ENCODE peak calls at places on chromosome 10, in eight cellular contexts. X is upper lobe of left lung; R is stimulated activated CD4-positive, alpha-beta T cell treated with anti-CD3 and anti-CD28 coated beads, Interleukin-1b, Interleukin-23, amount 100 ng/mL, for 4 hours; T is DMS 273 treated with DMSO at 0.1 percent for 48 hours; C is esophagus squamous epithelium; V is NCI-H69; N is Calu3; H is MM.1S. K is an unnamed sample.
A peak's percentile ranks its signal among the peaks of the same experiment; 100 is the strongest.

GRCh38 chr10:11164806-11165590 is 147.3 kb downstream of the CELF2 start:
- DNase-seq in T (peak; percentile 50), R (no peak), X (peak; percentile 73), V (peak; percentile 10), C (no peak), H (peak; percentile 86), N (no peak), K (peak; percentile 81)

GRCh38 chr10:132925614-132926013 is 16.8 kb downstream of the CFAP46 start:
- DNase-seq in X (no peak), H (no peak), C (no peak), T (no peak), R (no peak), V (no peak), N (no peak), K (no peak)

GRCh38 chr10:110808123-110808522 is 63.6 kb upstream of the PDCD4 start:
- DNase-seq in N (no peak), R (no peak), C (no peak), V (no peak), T (no peak), X (no peak), H (no peak), K (no peak)

GRCh38 chr10:26445411-26446031 is 7.4 kb downstream of the APBB1IP start:
- DNase-seq in X (no peak), T (no peak), V (no peak), C (no peak), R (no peak), H (no peak), N (no peak), K (no peak)

GRCh38 chr10:52297727-52298126 is 16.4 kb upstream of the DKK1 start:
- DNase-seq in C (no peak), R (no peak), X (no peak), V (no peak), H (no peak), T (no peak), N (no peak), K (no peak)

GRCh38 chr10:34137955-34138354 is 677.1 kb downstream of the PARD3 start:
- DNase-seq in T (no peak), C (no peak), H (no peak), N (no peak), X (no peak), V (no peak), R (no peak), K (no peak)

GRCh38 chr10:81817611-81818160 is 57.3 kb upstream of the NRG3 start:
- DNase-seq in R (no peak), V (no peak), H (no peak), T (no peak), X (peak; percentile 24), C (no peak), N (no peak), K (no peak)

GRCh38 chr10:12349628-12350166 is 350 bp downstream of the CAMK1D start:
- DNase-seq in C (no peak), X (no peak), R (no peak), N (no peak), T (no peak), H (no peak), V (no peak), K (no peak)

GRCh38 chr10:30724296-30724695 is 94.7 kb upstream of the LYZL2 start:
- DNase-seq in N (no peak), V (no peak), R (no peak), C (no peak), T (no peak), H (no peak), X (no peak), K (no peak)

GRCh38 chr10:128237710-128238109 is 111.5 kb upstream of the MKI67 start:
- DNase-seq in R (no peak), V (no peak), C (no peak), X (no peak), H (no peak), N (no peak), T (no peak), K (no peak)

GRCh38 chr10:29328988-29329387 is 40.1 kb downstream of the LYZL1 start:
- DNase-seq in V (no peak), T (no peak), R (no peak), N (no peak), X (no peak), H (no peak), C (no peak), K (no peak)